ENCODE peak calls at places on chromosomes 12 and 14, in eight cellular contexts. X is breast epithelium, Z is lung, E is colonic mucosa, Q is endothelial cell, V is astrocyte of the spinal cord, P is AG09319, I is choroid plexus epithelial cell. N is an unnamed sample.

GRCh38 chr14:24272442-24272841 is 1.0 kb upstream of the RABGGTA start:
- DNase-seq in X (no peak), Z (no peak), E (no peak), Q (no peak), V (no peak), P (no peak), I (no peak), N (no peak)

GRCh38 chr14:90399541-90400444 is 3.0 kb downstream of the CALM1 start:
- DNase-seq in X (peak), Z (peak), E (peak), Q (peak), V (peak), P (peak), I (peak), N (peak)

GRCh38 chr14:67487937-67488893 is at the start of gene TMEM229B:
- DNase-seq in X (no peak), Z (peak), E (peak), Q (no peak), V (peak), P (no peak), I (peak), N (no peak)

GRCh38 chr12:12466157-12466556 is 96.5 kb downstream of the DUSP16 start:
- DNase-seq in X (no peak), Z (no peak), E (no peak), Q (no peak), V (no peak), P (no peak), I (no peak), N (no peak)

GRCh38 chr14:34211732-34212131 is 250.3 kb downstream of the SPTSSA start:
- DNase-seq in X (no peak), Z (no peak), E (no peak), Q (no peak), V (no peak), P (no peak), I (no peak), N (no peak)

GRCh38 chr12:99455350-99456037 is 192.1 kb upstream of the GARIN6 start:
- DNase-seq in X (peak), Z (no peak), E (no peak), Q (no peak), V (peak), P (peak), I (peak), N (peak)

GRCh38 chr14:60561845-60562746 is 53.1 kb downstream of the SIX6 start:
- DNase-seq in X (no peak), Z (no peak), E (peak), Q (peak), V (peak), P (no peak), I (peak), N (peak)

GRCh38 chr12:124510301-124510970 is 57.0 kb downstream of the NCOR2 start:
- DNase-seq in X (peak), Z (no peak), E (peak), Q (no peak), V (no peak), P (no peak), I (peak), N (no peak)

GRCh38 chr12:88298761-88299242 is 156.7 kb downstream of the TMTC3 start:
- DNase-seq in X (no peak), Z (no peak), E (no peak), Q (no peak), V (peak), P (no peak), I (peak), N (peak)

GRCh38 chr12:12513416-12514006 is 49.2 kb downstream of the DUSP16 start:
- DNase-seq in X (no peak), Z (no peak), E (no peak), Q (no peak), V (no peak), P (no peak), I (no peak), N (no peak)

GRCh38 chr14:63091394-63091996 is 46.2 kb upstream of the KCNH5 start:
- DNase-seq in X (no peak), Z (no peak), E (no peak), Q (no peak), V (no peak), P (no peak), I (no peak), N (no peak)

GRCh38 chr12:15268927-15269552 is 47.8 kb upstream of the RERG start:
- DNase-seq in X (no peak), Z (no peak), E (peak), Q (peak), V (peak), P (no peak), I (peak), N (peak)

GRCh38 chr14:59566725-59567124 is 9.9 kb downstream of the CCDC175 start:
- DNase-seq in X (no peak), Z (no peak), E (peak), Q (no peak), V (no peak), P (no peak), I (no peak), N (no peak)

GRCh38 chr14:104681689-104682074 is 7.7 kb upstream of the INF2 start:
- DNase-seq in X (peak), Z (peak), E (peak), Q (peak), V (peak), P (peak), I (peak), N (peak)

GRCh38 chr12:19299765-19300164 is 139.5 kb upstream of the AEBP2 start:
- DNase-seq in X (no peak), Z (peak), E (no peak), Q (no peak), V (peak), P (no peak), I (peak), N (peak)

GRCh38 chr12:113072136-113072535 is 15.6 kb downstream of the DTX1 start:
- DNase-seq in X (no peak), Z (no peak), E (no peak), Q (no peak), V (no peak), P (no peak), I (no peak), N (peak)

GRCh38 chr14:104731249-104731924 is 7.4 kb downstream of the ADSS1 start:
- DNase-seq in X (no peak), Z (no peak), E (no peak), Q (no peak), V (no peak), P (no peak), I (no peak), N (peak)

GRCh38 chr14:72594099-72594901 is 299.6 kb downstream of the DPF3 start:
- DNase-seq in X (no peak), Z (no peak), E (no peak), Q (no peak), V (no peak), P (no peak), I (no peak), N (no peak)

GRCh38 chr14:95998656-95999055 is 40.5 kb upstream of the C14orf132 start:
- DNase-seq in X (no peak), Z (no peak), E (no peak), Q (no peak), V (peak), P (no peak), I (peak), N (peak)

GRCh38 chr14:23153891-23154796 is 29.3 kb downstream of the SLC7A8 start:
- DNase-seq in X (peak), Z (peak), E (peak), Q (no peak), V (no peak), P (peak), I (peak), N (peak)

GRCh38 chr14:76352639-76353281 is 23.2 kb upstream of the ESRRB start:
- DNase-seq in X (no peak), Z (no peak), E (peak), Q (peak), V (peak), P (no peak), I (peak), N (no peak)

GRCh38 chr12:42641231-42641630 is 51.7 kb upstream of the PRICKLE1 start:
- DNase-seq in X (no peak), Z (no peak), E (no peak), Q (no peak), V (peak), P (no peak), I (peak), N (no peak)

GRCh38 chr14:21267886-21268611 is 1.2 kb downstream of the HNRNPC start:
- DNase-seq in X (no peak), Z (no peak), E (no peak), Q (no peak), V (no peak), P (no peak), I (peak), N (no peak)

GRCh38 chr12:121892673-121893561 is 4.3 kb downstream of the PSMD9 start:
- DNase-seq in X (no peak), Z (no peak), E (no peak), Q (no peak), V (no peak), P (no peak), I (no peak), N (no peak)

GRCh38 chr14:73262427-73263183 is 25.3 kb downstream of the PAPLN start:
- DNase-seq in X (no peak), Z (no peak), E (no peak), Q (no peak), V (no peak), P (no peak), I (no peak), N (no peak)

GRCh38 chr12:109934026-109934425 is 34.0 kb downstream of the TCHP start:
- DNase-seq in X (no peak), Z (no peak), E (no peak), Q (no peak), V (no peak), P (no peak), I (peak), N (no peak)

GRCh38 chr12:5648692-5649338 is 216.9 kb downstream of the NTF3 start:
- DNase-seq in X (no peak), Z (no peak), E (peak), Q (peak), V (no peak), P (no peak), I (peak), N (peak)

GRCh38 chr12:107309020-107309419 is 215.7 kb upstream of the CRY1 start:
- DNase-seq in X (no peak), Z (no peak), E (no peak), Q (no peak), V (no peak), P (no peak), I (no peak), N (no peak)

GRCh38 chr12:72273851-72274284 is 1.7 kb downstream of the TRHDE start:
- DNase-seq in X (no peak), Z (no peak), E (no peak), Q (no peak), V (peak), P (no peak), I (no peak), N (no peak)

GRCh38 chr14:65045691-65046090 is 56.6 kb downstream of the MAX start:
- DNase-seq in X (no peak), Z (no peak), E (no peak), Q (no peak), V (no peak), P (no peak), I (no peak), N (no peak)

GRCh38 chr12:92032965-92033364 is 112.7 kb downstream of the BTG1 start:
- DNase-seq in X (no peak), Z (no peak), E (no peak), Q (no peak), V (no peak), P (no peak), I (no peak), N (no peak)

GRCh38 chr14:83463500-83464098 is 1929.9 kb upstream of the SEL1L start:
- DNase-seq in X (no peak), Z (peak), E (peak), Q (peak), V (peak), P (peak), I (peak), N (peak)

GRCh38 chr14:29627141-29627540 is 300.5 kb downstream of the PRKD1 start:
- DNase-seq in X (no peak), Z (no peak), E (no peak), Q (no peak), V (no peak), P (no peak), I (peak), N (peak)

GRCh38 chr12:107404981-107405380 is 280.6 kb upstream of the PWP1 start:
- DNase-seq in X (no peak), Z (no peak), E (peak), Q (peak), V (no peak), P (no peak), I (peak), N (peak)

GRCh38 chr12:76143343-76144252 is 59.1 kb upstream of the NAP1L1 start:
- DNase-seq in X (no peak), Z (no peak), E (no peak), Q (no peak), V (no peak), P (no peak), I (no peak), N (no peak)

GRCh38 chr12:65795453-65795852 is 28.8 kb upstream of the HMGA2 start:
- DNase-seq in X (no peak), Z (no peak), E (no peak), Q (no peak), V (no peak), P (no peak), I (no peak), N (no peak)

GRCh38 chr12:65798903-65799302 is 25.4 kb upstream of the HMGA2 start:
- DNase-seq in X (no peak), Z (no peak), E (no peak), Q (no peak), V (no peak), P (no peak), I (no peak), N (no peak)

GRCh38 chr12:65803253-65803652 is 21.0 kb upstream of the HMGA2 start:
- DNase-seq in X (no peak), Z (no peak), E (no peak), Q (no peak), V (no peak), P (no peak), I (no peak), N (no peak)

GRCh38 chr12:65800928-65801327 is 23.4 kb upstream of the HMGA2 start:
- DNase-seq in X (no peak), Z (no peak), E (no peak), Q (no peak), V (peak), P (no peak), I (no peak), N (peak)

GRCh38 chr12:65799331-65799730 is 25.0 kb upstream of the HMGA2 start:
- DNase-seq in X (no peak), Z (no peak), E (no peak), Q (no peak), V (no peak), P (no peak), I (no peak), N (no peak)
- TF ChIP-seq CTCF in X (no peak), Z (no peak), E (no peak), Q (no peak), V (no peak), P (no peak), I (no peak), N (no peak)

GRCh38 chr12:55797068-55797467 is 20.5 kb downstream of the SARNP start:
- DNase-seq in X (no peak), Z (no peak), E (no peak), Q (peak), V (peak), P (no peak), I (peak), N (peak)
- TF ChIP-seq CTCF in X (peak), Z (no peak), E (peak), Q (peak), V (peak), P (peak), I (peak), N (peak)

GRCh38 chr12:52280796-52281560 is 6.5 kb downstream of the KRT86 start:
- DNase-seq in X (peak), Z (peak), E (peak), Q (no peak), V (peak), P (peak), I (peak), N (peak)

GRCh38 chr12:52280319-52280795 is 5.9 kb downstream of the KRT86 start:
- DNase-seq in X (peak), Z (peak), E (no peak), Q (no peak), V (peak), P (peak), I (peak), N (peak)

GRCh38 chr12:52284562-52285171 is 6.7 kb downstream of the KRT81 start:
- DNase-seq in X (no peak), Z (no peak), E (no peak), Q (no peak), V (no peak), P (no peak), I (no peak), N (no peak)

GRCh38 chr12:52285851-52286530 is 5.3 kb downstream of the KRT81 start:
- DNase-seq in X (peak), Z (no peak), E (no peak), Q (no peak), V (no peak), P (no peak), I (no peak), N (no peak)

GRCh38 chr12:52285172-52285745 is 6.1 kb downstream of the KRT81 start:
- DNase-seq in X (peak), Z (no peak), E (no peak), Q (no peak), V (peak), P (no peak), I (no peak), N (peak)
- TF ChIP-seq CTCF in X (no peak), Z (no peak), E (no peak), Q (no peak), V (no peak), P (no peak), I (no peak), N (no peak)

GRCh38 chr12:75058228-75058627 is 151.4 kb downstream of the KCNC2 start:
- DNase-seq in X (no peak), Z (no peak), E (no peak), Q (no peak), V (no peak), P (no peak), I (peak), N (no peak)
- TF ChIP-seq CTCF in X (no peak), Z (no peak), E (no peak), Q (no peak), V (no peak), P (no peak), I (no peak), N (peak)

DNA sequence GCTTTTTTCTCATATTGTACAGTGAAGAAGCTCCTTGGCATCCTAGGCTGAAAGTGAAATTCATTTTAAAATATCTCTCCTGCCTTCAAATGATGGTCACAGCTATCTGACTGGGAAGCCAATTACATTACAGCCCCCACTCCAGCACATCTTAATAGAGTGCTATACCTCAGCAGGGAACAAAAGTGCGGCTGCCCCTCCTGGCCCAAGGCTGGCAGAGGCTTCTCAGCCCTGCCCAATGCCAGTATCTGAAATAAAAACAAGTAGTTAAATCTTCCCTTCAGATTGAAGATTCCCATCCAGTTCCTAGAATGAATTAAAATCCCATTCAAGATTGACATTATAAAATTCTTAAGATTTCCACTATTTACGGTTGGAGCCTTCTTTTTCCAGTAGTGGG is 54.9 kb upstream of the GNG2 start:
- DNase-seq in X (no peak), Z (no peak), E (no peak), Q (no peak), V (no peak), P (no peak), I (no peak), N (no peak)
- TF ChIP-seq CTCF in X (no peak), Z (no peak), E (no peak), Q (no peak), V (peak), P (no peak), I (no peak), N (peak)

GRCh38 chr12:51369581-51369980 is 21.6 kb downstream of the GALNT6 start:
- DNase-seq in X (no peak), Z (no peak), E (no peak), Q (no peak), V (no peak), P (no peak), I (no peak), N (no peak)
- TF ChIP-seq CTCF in X (no peak), Z (no peak), E (no peak), Q (no peak), V (no peak), P (no peak), I (no peak), N (no peak)

GRCh38 chr14:99929601-99930000 is 135.6 kb upstream of the EVL start:
- DNase-seq in X (no peak), Z (no peak), E (no peak), Q (no peak), V (no peak), P (no peak), I (no peak), N (no peak)

GRCh38 chr14:99928963-99929362 is 135.8 kb downstream of the EML1 start:
- DNase-seq in X (no peak), Z (no peak), E (no peak), Q (no peak), V (no peak), P (no peak), I (peak), N (no peak)

GRCh38 chr14:99921431-99921830 is 128.2 kb downstream of the EML1 start:
- DNase-seq in X (no peak), Z (no peak), E (no peak), Q (no peak), V (no peak), P (no peak), I (no peak), N (no peak)

GRCh38 chr14:99925471-99925870 is 132.3 kb downstream of the EML1 start:
- DNase-seq in X (no peak), Z (no peak), E (no peak), Q (no peak), V (no peak), P (no peak), I (no peak), N (no peak)

DNA sequence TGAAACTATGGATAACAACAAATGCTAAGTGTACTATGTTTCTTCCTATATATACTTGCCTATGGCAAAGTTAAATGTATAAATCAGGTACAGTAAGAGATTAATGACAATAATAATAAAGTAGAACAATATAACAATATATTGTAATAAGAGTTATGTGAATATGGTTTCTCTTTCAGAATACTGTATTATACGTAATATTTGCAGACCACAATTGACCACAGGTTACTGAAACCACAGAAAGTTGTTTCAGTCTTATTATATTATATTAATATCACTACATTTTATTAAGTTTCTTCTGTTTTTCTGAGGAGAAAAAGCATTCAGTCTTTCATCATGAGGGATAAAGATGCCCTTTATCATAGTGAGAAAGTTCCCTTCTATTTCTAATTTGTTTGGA is 131.2 kb downstream of the EML1 start:
- DNase-seq in X (no peak), Z (no peak), E (no peak), Q (no peak), V (no peak), P (no peak), I (no peak), N (no peak)
- TF ChIP-seq CTCF in X (no peak), Z (no peak), E (no peak), Q (no peak), V (no peak), P (no peak), I (no peak), N (no peak)

GRCh38 chr14:88030079-88030478 is 25.1 kb downstream of the GPR65 start:
- DNase-seq in X (no peak), Z (no peak), E (no peak), Q (no peak), V (no peak), P (no peak), I (no peak), N (no peak)
- TF ChIP-seq CTCF in X (no peak), Z (no peak), E (no peak), Q (no peak), V (no peak), P (no peak), I (no peak), N (no peak)

GRCh38 chr12:115468087-115468510 is 784.1 kb upstream of the TBX3 start:
- DNase-seq in X (no peak), Z (no peak), E (peak), Q (no peak), V (no peak), P (no peak), I (peak), N (peak)
- TF ChIP-seq CTCF in X (peak), Z (no peak), E (no peak), Q (no peak), V (peak), P (no peak), I (peak), N (peak)